ENCODE peak calls at places on chromosome 17, in eight cellular contexts. O, I, R, Y, V, N, M and Z are unnamed samples.

GRCh38 chr17:74455025-74455585 is 11.3 kb upstream of the CD300A start:
- DNase-seq in I (no peak), M (no peak), O (no peak), V (peak), R (peak), N (no peak), Y (no peak), Z (no peak)

GRCh38 chr17:82281502-82282238 is 8.2 kb upstream of the CSNK1D start:
- DNase-seq in O (no peak), R (no peak), I (peak), M (peak), Y (no peak), V (no peak), N (no peak), Z (no peak)

GRCh38 chr17:71828182-71828596 is 292.6 kb upstream of the SOX9 start:
- DNase-seq in I (peak), M (no peak), V (no peak), O (peak), Y (no peak), N (no peak), R (no peak), Z (no peak)

GRCh38 chr17:16418684-16419066 is 3.3 kb downstream of the TRPV2 start:
- DNase-seq in I (peak), O (no peak), N (no peak), V (no peak), M (peak), Y (no peak), R (no peak), Z (no peak)

GRCh38 chr17:8621585-8621984 is 8.9 kb downstream of the MYH10 start:
- DNase-seq in R (no peak), N (no peak), I (peak), V (no peak), O (no peak), M (peak), Y (no peak), Z (peak)

GRCh38 chr17:9470171-9470570 is 105.4 kb downstream of the STX8 start:
- DNase-seq in M (no peak), I (no peak), Y (no peak), N (no peak), V (no peak), R (no peak), O (no peak), Z (no peak)

GRCh38 chr17:76772842-76773521 is 35.1 kb downstream of the MFSD11 start:
- DNase-seq in V (peak), N (no peak), I (peak), M (peak), O (no peak), R (peak), Y (no peak), Z (peak)

GRCh38 chr17:74875970-74876593 is 3.3 kb upstream of the FDXR start:
- DNase-seq in N (no peak), Y (no peak), O (no peak), I (no peak), R (no peak), M (no peak), V (no peak), Z (no peak)

GRCh38 chr17:31581022-31581483 is 189.6 kb downstream of the RAB11FIP4 start:
- DNase-seq in M (no peak), Y (no peak), R (peak), N (peak), V (peak), O (peak), I (peak), Z (peak)

GRCh38 chr17:15029469-15029868 is 235.7 kb downstream of the PMP22 start:
- DNase-seq in O (no peak), M (no peak), N (no peak), V (no peak), R (no peak), Y (no peak), I (no peak), Z (no peak)

GRCh38 chr17:67386965-67387551 is 10.0 kb downstream of the PITPNC1 start:
- DNase-seq in N (peak), O (no peak), V (no peak), R (peak), Y (no peak), M (peak), I (peak), Z (peak)

GRCh38 chr17:969767-970387 is 9.7 kb downstream of the NXN start:
- DNase-seq in V (no peak), I (peak), N (no peak), M (no peak), R (no peak), O (no peak), Y (no peak), Z (peak)

GRCh38 chr17:80968602-80969029 is 23.0 kb upstream of the CHMP6 start:
- DNase-seq in M (no peak), I (no peak), Y (no peak), R (no peak), V (no peak), N (no peak), O (peak), Z (peak)

GRCh38 chr17:17669851-17670232 is 11.4 kb upstream of the RAI1 start:
- DNase-seq in V (no peak), N (no peak), O (no peak), Y (no peak), M (no peak), R (peak), I (no peak), Z (no peak)

GRCh38 chr17:50129946-50130777 is at the start of gene SAMD14:
- DNase-seq in O (no peak), R (no peak), M (peak), I (peak), N (no peak), Y (no peak), V (no peak), Z (no peak)

GRCh38 chr17:30104575-30105339 is 11.9 kb upstream of the NSRP1 start:
- DNase-seq in R (peak), Y (peak), V (peak), I (peak), O (peak), M (peak), N (peak), Z (peak)

GRCh38 chr17:68169840-68170239 is 78.0 kb upstream of the AMZ2 start:
- DNase-seq in N (no peak), V (no peak), O (no peak), M (no peak), R (no peak), Y (no peak), I (no peak), Z (no peak)

GRCh38 chr17:46869296-46869695 is 17.9 kb downstream of the WNT9B start:
- DNase-seq in M (no peak), O (no peak), Y (no peak), V (no peak), I (no peak), N (no peak), R (no peak), Z (no peak)

GRCh38 chr17:44581868-44582267 is 24.6 kb downstream of the FZD2 start:
- DNase-seq in V (no peak), M (no peak), Y (no peak), R (no peak), I (peak), O (no peak), N (no peak), Z (no peak)

GRCh38 chr17:77346765-77347164 is 206.0 kb downstream of the SEC14L1 start:
- DNase-seq in Y (no peak), R (no peak), O (no peak), V (no peak), M (no peak), I (no peak), N (no peak), Z (no peak)